ENCODE peak calls at places on chromosome 4, in four cellular contexts. X is astrocyte of the spinal cord, I is neural crest cell, K is smooth muscle cell of the brain vasculature. M is an unnamed sample.

GRCh38 chr4:169163947-169164668 is 106.6 kb downstream of the SH3RF1 start:
- DNase-seq in X (no peak), I (no peak), K (no peak), M (no peak)

GRCh38 chr4:7811536-7812190 is 128.0 kb downstream of the AFAP1 start:
- DNase-seq in X (no peak), I (no peak), K (no peak), M (no peak)

GRCh38 chr4:61994036-61994435 is 793.9 kb downstream of the ADGRL3 start:
- DNase-seq in X (peak), I (no peak), K (no peak), M (no peak)

GRCh38 chr4:154416183-154416543 is 75.4 kb downstream of the DCHS2 start:
- DNase-seq in X (no peak), I (peak), K (no peak), M (no peak)

GRCh38 chr4:153151535-153152452 is 52.4 kb upstream of the TRIM2 start:
- DNase-seq in X (peak), I (peak), K (no peak), M (no peak)

GRCh38 chr4:163701915-163702314 is 207.4 kb downstream of the TMA16 start:
- DNase-seq in X (peak), I (no peak), K (no peak), M (no peak)

GRCh38 chr4:183402771-183403170 is 41.7 kb upstream of the CDKN2AIP start:
- DNase-seq in X (no peak), I (no peak), K (no peak), M (no peak)

GRCh38 chr4:185535818-185536729 is 767 bp upstream of the PDLIM3 start:
- DNase-seq in X (no peak), I (no peak), K (no peak), M (no peak)

GRCh38 chr4:139844057-139844456 is 178.4 kb downstream of the MGST2 start:
- DNase-seq in X (no peak), I (no peak), K (no peak), M (no peak)

GRCh38 chr4:29423836-29424721 is 1296.1 kb upstream of the PCDH7 start:
- DNase-seq in X (peak), I (no peak), K (peak), M (no peak)

GRCh38 chr4:183284965-183285364 is 35.1 kb downstream of the CLDN22 start:
- DNase-seq in X (peak), I (no peak), K (no peak), M (no peak)

GRCh38 chr4:13917010-13917409 is 289.5 kb upstream of the BOD1L1 start:
- DNase-seq in X (peak), I (no peak), K (no peak), M (no peak)

GRCh38 chr4:88382621-88383020 is 4.0 kb downstream of the HERC6 start:
- DNase-seq in X (no peak), I (no peak), K (no peak), M (peak)

GRCh38 chr4:129240816-129241215 is 144.9 kb downstream of the C4orf33 start:
- DNase-seq in X (peak), I (no peak), K (no peak), M (no peak)

GRCh38 chr4:108794136-108794535 is 31.3 kb upstream of the ETNPPL start:
- DNase-seq in X (peak), I (no peak), K (no peak), M (no peak)

GRCh38 chr4:1278336-1278670 is 11.4 kb upstream of the MAEA start:
- DNase-seq in X (no peak), I (no peak), K (no peak), M (no peak)

GRCh38 chr4:102299708-102300107 is 45.6 kb downstream of the SLC39A8 start:
- DNase-seq in X (peak), I (peak), K (peak), M (no peak)

GRCh38 chr4:85416094-85416493 is 58.9 kb upstream of the ARHGAP24 start:
- DNase-seq in X (no peak), I (no peak), K (no peak), M (no peak)

GRCh38 chr4:109665783-109666455 is 37.3 kb downstream of the CASP6 start:
- DNase-seq in X (no peak), I (no peak), K (no peak), M (no peak)

GRCh38 chr4:177441061-177441802 is 1.0 kb downstream of the AGA start:
- DNase-seq in X (peak), I (no peak), K (no peak), M (no peak)

GRCh38 chr4:19512086-19512485 is 739.6 kb upstream of the SLIT2 start:
- DNase-seq in X (no peak), I (no peak), K (no peak), M (no peak)

GRCh38 chr4:1763550-1764080 is 29.5 kb upstream of the FGFR3 start:
- DNase-seq in X (peak), I (no peak), K (peak), M (no peak)

GRCh38 chr4:86283341-86283740 is 76.5 kb downstream of the MAPK10 start:
- DNase-seq in X (no peak), I (no peak), K (no peak), M (no peak)

GRCh38 chr4:3783691-3784306 is 17.6 kb downstream of the ADRA2C start:
- DNase-seq in X (no peak), I (peak), K (no peak), M (no peak)

GRCh38 chr4:100913685-100914084 is 395.9 kb upstream of the EMCN start:
- DNase-seq in X (no peak), I (no peak), K (no peak), M (no peak)

GRCh38 chr4:38723726-38724506 is 58.9 kb downstream of the TLR10 start:
- DNase-seq in X (no peak), I (no peak), K (no peak), M (no peak)

GRCh38 chr4:37847311-37847710 is 20.8 kb downstream of the PGM2 start:
- DNase-seq in X (peak), I (no peak), K (no peak), M (no peak)

GRCh38 chr4:138573246-138573645 is 331.1 kb upstream of the SLC7A11 start:
- DNase-seq in X (no peak), I (no peak), K (no peak), M (no peak)

GRCh38 chr4:140372607-140373327 is 679 bp upstream of the SCOC start:
- DNase-seq in X (peak), I (no peak), K (no peak), M (no peak)